ENCODE peak calls at places on chromosome 11, in nine cellular contexts. Y is heart left ventricle, H is H1, A is lower leg skin, Z is IMR-90, M is HCT116, S is uterus, L is transverse colon, T is A549. D is an unnamed sample.

GRCh38 chr11:32511926-32512325 is 71.7 kb upstream of the EIF3M start:
- DNase-seq in S (no peak), A (no peak), T (no peak), Z (no peak), H (no peak), Y (no peak), L (no peak), M (no peak), D (no peak)

GRCh38 chr11:64787526-64788320 is 9.4 kb upstream of the SF1 start:
- DNase-seq in Z (peak), S (no peak), A (peak), M (no peak), L (peak), Y (no peak), T (peak), H (peak), D (peak)

GRCh38 chr11:27087425-27087824 is 46.8 kb downstream of the BBOX1 start:
- DNase-seq in Y (no peak), Z (peak), A (no peak), H (no peak), S (no peak), L (no peak), M (no peak), T (no peak), D (no peak)

GRCh38 chr11:109423114-109423859 is 1.3 kb downstream of the C11orf87 start:
- DNase-seq in S (no peak), Y (no peak), L (no peak), Z (no peak), A (no peak), T (no peak), M (no peak), H (peak), D (no peak)

GRCh38 chr11:77074205-77074604 is 7.4 kb downstream of the CAPN5 start:
- DNase-seq in Z (no peak), A (peak), Y (no peak), M (no peak), T (no peak), H (no peak), L (peak), S (peak), D (no peak)

GRCh38 chr11:119912214-119912613 is 183.2 kb upstream of the NECTIN1 start:
- DNase-seq in L (no peak), H (no peak), A (no peak), M (no peak), T (no peak), Y (no peak), Z (no peak), S (no peak), D (peak)

GRCh38 chr11:18774801-18775200 is 16.8 kb downstream of the PTPN5 start:
- DNase-seq in H (no peak), A (no peak), M (no peak), L (no peak), Y (no peak), S (no peak), T (no peak), Z (no peak), D (no peak)

GRCh38 chr11:114259551-114259983 is 36.6 kb upstream of the NNMT start:
- DNase-seq in A (no peak), Y (no peak), T (no peak), H (no peak), S (no peak), Z (no peak), L (no peak), M (no peak), D (no peak)

GRCh38 chr11:75474240-75474639 is 41.2 kb upstream of the KLHL35 start:
- DNase-seq in Z (peak), M (no peak), T (no peak), S (no peak), Y (no peak), A (no peak), L (no peak), H (no peak), D (peak)

GRCh38 chr11:120244476-120244875 is 4.5 kb downstream of the POU2F3 start:
- DNase-seq in Z (peak), A (no peak), T (no peak), S (no peak), M (no peak), H (no peak), L (no peak), Y (no peak), D (peak)

GRCh38 chr11:1643146-1643690 is 13.6 kb downstream of the KRTAP5-5 start:
- DNase-seq in H (no peak), Y (no peak), L (no peak), T (no peak), M (no peak), S (no peak), Z (no peak), A (no peak), D (peak)

GRCh38 chr11:86473991-86474833 is 99.5 kb downstream of the CCDC81 start:
- DNase-seq in L (no peak), S (peak), M (no peak), Z (peak), T (peak), A (no peak), Y (peak), H (no peak), D (no peak)

GRCh38 chr11:35146074-35146521 is 7.1 kb downstream of the CD44 start:
- DNase-seq in Y (no peak), S (no peak), T (no peak), A (no peak), L (peak), H (no peak), M (no peak), Z (no peak), D (no peak)

GRCh38 chr11:66970808-66971442 is 4.2 kb upstream of the C11orf86 start:
- DNase-seq in L (peak), Y (no peak), Z (peak), T (peak), S (peak), M (peak), A (no peak), H (no peak), D (no peak)

GRCh38 chr11:66970371-66970807 is 4.7 kb upstream of the C11orf86 start:
- DNase-seq in L (no peak), H (no peak), T (no peak), Z (no peak), A (no peak), S (no peak), Y (no peak), M (no peak), D (no peak)

GRCh38 chr11:66966351-66966750 is 8.2 kb upstream of the PC start:
- DNase-seq in Y (no peak), Z (no peak), L (no peak), S (no peak), A (no peak), M (no peak), T (no peak), H (no peak), D (no peak)

GRCh38 chr11:66969584-66970205 is 5.4 kb upstream of the C11orf86 start:
- DNase-seq in S (no peak), H (no peak), A (no peak), M (no peak), Z (peak), T (no peak), Y (no peak), L (no peak), D (no peak)

DNA sequence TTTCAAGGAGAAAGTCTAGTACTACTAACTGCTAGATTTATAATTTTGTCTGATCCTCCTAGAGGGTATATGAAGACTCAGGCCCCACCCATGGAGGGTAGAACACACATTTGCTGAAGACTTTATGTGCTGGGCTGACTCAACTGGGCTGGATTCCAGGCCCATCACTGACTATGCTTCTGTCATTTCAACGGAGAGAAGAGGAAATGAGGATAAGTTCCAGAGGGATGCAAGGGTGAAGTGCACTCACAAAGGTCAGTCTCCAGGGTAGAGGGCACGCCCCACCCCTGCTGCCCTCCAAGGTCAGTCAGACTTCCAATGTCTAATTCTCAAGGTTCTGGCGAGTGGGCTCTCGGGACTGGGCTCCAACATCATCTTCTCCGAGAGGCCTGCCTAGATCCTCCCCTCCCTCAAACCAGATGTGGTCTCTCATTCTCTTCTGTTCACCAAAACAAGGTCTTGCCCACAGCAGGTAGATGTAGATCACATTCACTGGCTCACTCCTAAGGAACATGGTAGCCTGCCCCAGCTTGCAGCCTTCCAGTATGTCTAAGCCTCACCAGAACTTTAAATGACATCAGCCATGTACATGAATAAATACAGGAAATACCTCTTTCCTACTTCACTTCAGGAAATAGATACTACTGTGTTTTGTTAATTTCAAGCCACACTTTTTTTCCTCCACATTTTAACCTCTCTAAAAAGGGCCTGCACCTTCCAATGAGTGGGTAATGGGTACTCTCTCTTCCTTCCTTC is 7.3 kb upstream of the C11orf86 start:
- DNase-seq in M (no peak), T (peak), Z (peak), S (peak), Y (no peak), H (no peak), A (no peak), L (no peak), D (no peak)
- TF ChIP-seq POLR2A in M (no peak), T (no peak), Z (no peak), S (no peak), Y (no peak), H (no peak), A (no peak), L (no peak), D (no peak)

GRCh38 chr11:498297-499181 is 8.5 kb downstream of the RNH1 start:
- DNase-seq in A (peak), M (no peak), Y (no peak), T (no peak), Z (no peak), H (no peak), L (no peak), S (no peak), D (no peak)

GRCh38 chr11:495537-495931 is 11.5 kb downstream of the RNH1 start:
- DNase-seq in H (no peak), L (no peak), M (no peak), Z (peak), Y (no peak), S (no peak), T (no peak), A (no peak), D (no peak)

GRCh38 chr11:494761-495536 is 12.1 kb downstream of the RNH1 start:
- DNase-seq in T (no peak), A (no peak), H (peak), Z (no peak), S (no peak), Y (no peak), L (no peak), M (no peak), D (no peak)

GRCh38 chr11:497565-498296 is 9.3 kb downstream of the RNH1 start:
- DNase-seq in T (no peak), M (no peak), A (no peak), Z (no peak), L (no peak), H (no peak), Y (peak), S (no peak), D (no peak)

GRCh38 chr11:496834-497564 is 10.0 kb downstream of the RNH1 start:
- DNase-seq in M (no peak), L (no peak), H (peak), S (no peak), A (no peak), Y (no peak), Z (no peak), T (no peak), D (no peak)
- TF ChIP-seq POLR2A in M (no peak), L (no peak), H (no peak), S (no peak), A (no peak), Y (no peak), Z (no peak), T (no peak), D (no peak)

GRCh38 chr11:125592305-125593112 is at the start of gene STT3A:
- DNase-seq in M (peak), Z (peak), H (peak), T (peak), L (peak), Y (peak), S (peak), A (peak), D (peak)
- TF ChIP-seq POLR2A in M (peak), Z (peak), H (peak), T (peak), L (peak), Y (peak), S (peak), A (no peak), D (peak)

GRCh38 chr11:12800032-12800671 is 125.9 kb downstream of the TEAD1 start:
- DNase-seq in T (peak), S (no peak), Z (peak), M (peak), H (no peak), A (no peak), L (peak), Y (no peak), D (no peak)
- TF ChIP-seq POLR2A in T (no peak), S (no peak), Z (no peak), M (no peak), H (no peak), A (no peak), L (no peak), Y (no peak), D (no peak)

D was measured in spleen.